ENCODE peak calls at places on chromosomes 3 and 15, in ten cellular contexts. One of them, this sample, is unnamed.

GRCh38 chr3:139528281-139528680 is 11.3 kb downstream of the RBP1 start:
- DNase-seq in stimulated activated CD8-positive, alpha-beta memory T cell treated with anti-CD3 and anti-CD28 coated beads, Interleukin-7, amount 100 ng/mL, for 1 hour: no peak
- DNase-seq in psoas muscle: no peak
- DNase-seq in NCI-H1694: no peak
- DNase-seq in GM12864: no peak
- DNase-seq in lung microvascular endothelial cell: no peak
- DNase-seq in kidney: no peak
- DNase-seq in natural killer cell: no peak
- DNase-seq in activated CD4-positive, alpha-beta T cell treated with anti-CD3 and anti-CD28 coated beads, Interleukin-2, amount 50 U/mL, for 1 hour: no peak
- DNase-seq in dorsolateral prefrontal cortex: no peak
- DNase-seq in this sample: no peak

GRCh38 chr3:80099559-80099958 is 331.8 kb upstream of the ROBO1 start:
- DNase-seq in natural killer cell: no peak
- DNase-seq in kidney: no peak
- DNase-seq in psoas muscle: no peak
- DNase-seq in NCI-H1694: no peak
- DNase-seq in GM12864: no peak
- DNase-seq in lung microvascular endothelial cell: no peak
- DNase-seq in dorsolateral prefrontal cortex: no peak
- DNase-seq in stimulated activated CD8-positive, alpha-beta memory T cell treated with anti-CD3 and anti-CD28 coated beads, Interleukin-7, amount 100 ng/mL, for 1 hour: no peak
- DNase-seq in activated CD4-positive, alpha-beta T cell treated with anti-CD3 and anti-CD28 coated beads, Interleukin-2, amount 50 U/mL, for 1 hour: no peak
- DNase-seq in this sample: peak

GRCh38 chr3:9534429-9534828 is 19.2 kb downstream of the LHFPL4 start:
- DNase-seq in kidney: no peak
- DNase-seq in dorsolateral prefrontal cortex: no peak
- DNase-seq in psoas muscle: no peak
- DNase-seq in stimulated activated CD8-positive, alpha-beta memory T cell treated with anti-CD3 and anti-CD28 coated beads, Interleukin-7, amount 100 ng/mL, for 1 hour: no peak
- DNase-seq in activated CD4-positive, alpha-beta T cell treated with anti-CD3 and anti-CD28 coated beads, Interleukin-2, amount 50 U/mL, for 1 hour: no peak
- DNase-seq in GM12864: no peak
- DNase-seq in NCI-H1694: no peak
- DNase-seq in natural killer cell: no peak
- DNase-seq in lung microvascular endothelial cell: no peak
- DNase-seq in this sample: no peak

GRCh38 chr15:80549191-80549590 is 145.0 kb downstream of the ARNT2 start:
- DNase-seq in NCI-H1694: no peak
- DNase-seq in stimulated activated CD8-positive, alpha-beta memory T cell treated with anti-CD3 and anti-CD28 coated beads, Interleukin-7, amount 100 ng/mL, for 1 hour: no peak
- DNase-seq in dorsolateral prefrontal cortex: no peak
- DNase-seq in activated CD4-positive, alpha-beta T cell treated with anti-CD3 and anti-CD28 coated beads, Interleukin-2, amount 50 U/mL, for 1 hour: no peak
- DNase-seq in psoas muscle: no peak
- DNase-seq in lung microvascular endothelial cell: no peak
- DNase-seq in natural killer cell: no peak
- DNase-seq in GM12864: no peak
- DNase-seq in kidney: no peak
- DNase-seq in this sample: no peak

GRCh38 chr15:90845201-90845949 is 23.0 kb upstream of the FURIN start:
- DNase-seq in NCI-H1694: no peak
- DNase-seq in psoas muscle: no peak
- DNase-seq in natural killer cell: no peak
- DNase-seq in stimulated activated CD8-positive, alpha-beta memory T cell treated with anti-CD3 and anti-CD28 coated beads, Interleukin-7, amount 100 ng/mL, for 1 hour: no peak
- DNase-seq in GM12864: peak
- DNase-seq in kidney: no peak
- DNase-seq in dorsolateral prefrontal cortex: no peak
- DNase-seq in lung microvascular endothelial cell: peak
- DNase-seq in activated CD4-positive, alpha-beta T cell treated with anti-CD3 and anti-CD28 coated beads, Interleukin-2, amount 50 U/mL, for 1 hour: no peak
- DNase-seq in this sample: no peak

GRCh38 chr15:34335176-34335575 is 2.4 kb downstream of the SLC12A6 start:
- DNase-seq in dorsolateral prefrontal cortex: no peak
- DNase-seq in kidney: no peak
- DNase-seq in psoas muscle: no peak
- DNase-seq in GM12864: no peak
- DNase-seq in natural killer cell: no peak
- DNase-seq in stimulated activated CD8-positive, alpha-beta memory T cell treated with anti-CD3 and anti-CD28 coated beads, Interleukin-7, amount 100 ng/mL, for 1 hour: no peak
- DNase-seq in lung microvascular endothelial cell: peak
- DNase-seq in activated CD4-positive, alpha-beta T cell treated with anti-CD3 and anti-CD28 coated beads, Interleukin-2, amount 50 U/mL, for 1 hour: no peak
- DNase-seq in NCI-H1694: no peak
- DNase-seq in this sample: no peak

GRCh38 chr15:69891070-69891491 is 206.6 kb downstream of the TLE3 start:
- DNase-seq in GM12864: no peak
- DNase-seq in stimulated activated CD8-positive, alpha-beta memory T cell treated with anti-CD3 and anti-CD28 coated beads, Interleukin-7, amount 100 ng/mL, for 1 hour: no peak
- DNase-seq in kidney: no peak
- DNase-seq in dorsolateral prefrontal cortex: no peak
- DNase-seq in psoas muscle: no peak
- DNase-seq in activated CD4-positive, alpha-beta T cell treated with anti-CD3 and anti-CD28 coated beads, Interleukin-2, amount 50 U/mL, for 1 hour: no peak
- DNase-seq in NCI-H1694: no peak
- DNase-seq in lung microvascular endothelial cell: no peak
- DNase-seq in natural killer cell: no peak
- DNase-seq in this sample: no peak

GRCh38 chr15:65249641-65250040 is 37.0 kb downstream of the PARP16 start:
- DNase-seq in kidney: no peak
- DNase-seq in GM12864: peak
- DNase-seq in NCI-H1694: no peak
- DNase-seq in natural killer cell: no peak
- DNase-seq in psoas muscle: no peak
- DNase-seq in lung microvascular endothelial cell: no peak
- DNase-seq in activated CD4-positive, alpha-beta T cell treated with anti-CD3 and anti-CD28 coated beads, Interleukin-2, amount 50 U/mL, for 1 hour: no peak
- DNase-seq in stimulated activated CD8-positive, alpha-beta memory T cell treated with anti-CD3 and anti-CD28 coated beads, Interleukin-7, amount 100 ng/mL, for 1 hour: no peak
- DNase-seq in dorsolateral prefrontal cortex: no peak
- DNase-seq in this sample: no peak

GRCh38 chr15:72411544-72411943 is 13.4 kb downstream of the TMEM202 start:
- DNase-seq in lung microvascular endothelial cell: no peak
- DNase-seq in activated CD4-positive, alpha-beta T cell treated with anti-CD3 and anti-CD28 coated beads, Interleukin-2, amount 50 U/mL, for 1 hour: no peak
- DNase-seq in kidney: no peak
- DNase-seq in dorsolateral prefrontal cortex: no peak
- DNase-seq in stimulated activated CD8-positive, alpha-beta memory T cell treated with anti-CD3 and anti-CD28 coated beads, Interleukin-7, amount 100 ng/mL, for 1 hour: no peak
- DNase-seq in NCI-H1694: no peak
- DNase-seq in natural killer cell: no peak
- DNase-seq in psoas muscle: no peak
- DNase-seq in GM12864: no peak
- DNase-seq in this sample: no peak

GRCh38 chr3:42803800-42804112 is 534 bp downstream of the HIGD1A start:
- DNase-seq in activated CD4-positive, alpha-beta T cell treated with anti-CD3 and anti-CD28 coated beads, Interleukin-2, amount 50 U/mL, for 1 hour: peak
- DNase-seq in stimulated activated CD8-positive, alpha-beta memory T cell treated with anti-CD3 and anti-CD28 coated beads, Interleukin-7, amount 100 ng/mL, for 1 hour: peak
- DNase-seq in natural killer cell: no peak
- DNase-seq in psoas muscle: no peak
- DNase-seq in kidney: peak
- DNase-seq in lung microvascular endothelial cell: peak
- DNase-seq in GM12864: no peak
- DNase-seq in NCI-H1694: no peak
- DNase-seq in dorsolateral prefrontal cortex: no peak
- DNase-seq in this sample: no peak

GRCh38 chr3:119580148-119580760 is 962 bp downstream of the ADPRH start:
- DNase-seq in dorsolateral prefrontal cortex: no peak
- DNase-seq in stimulated activated CD8-positive, alpha-beta memory T cell treated with anti-CD3 and anti-CD28 coated beads, Interleukin-7, amount 100 ng/mL, for 1 hour: no peak
- DNase-seq in psoas muscle: peak
- DNase-seq in GM12864: peak
- DNase-seq in NCI-H1694: no peak
- DNase-seq in lung microvascular endothelial cell: no peak
- DNase-seq in activated CD4-positive, alpha-beta T cell treated with anti-CD3 and anti-CD28 coated beads, Interleukin-2, amount 50 U/mL, for 1 hour: no peak
- DNase-seq in natural killer cell: peak
- DNase-seq in kidney: no peak
- DNase-seq in this sample: peak

GRCh38 chr3:117622130-117622841 is 912.7 kb downstream of the TUSC7 start:
- DNase-seq in natural killer cell: no peak
- DNase-seq in stimulated activated CD8-positive, alpha-beta memory T cell treated with anti-CD3 and anti-CD28 coated beads, Interleukin-7, amount 100 ng/mL, for 1 hour: no peak
- DNase-seq in activated CD4-positive, alpha-beta T cell treated with anti-CD3 and anti-CD28 coated beads, Interleukin-2, amount 50 U/mL, for 1 hour: no peak
- DNase-seq in GM12864: no peak
- DNase-seq in lung microvascular endothelial cell: peak
- DNase-seq in kidney: no peak
- DNase-seq in psoas muscle: no peak
- DNase-seq in dorsolateral prefrontal cortex: no peak
- DNase-seq in NCI-H1694: no peak
- DNase-seq in this sample: no peak

GRCh38 chr3:169286992-169287391 is 376.5 kb downstream of the MECOM start:
- DNase-seq in lung microvascular endothelial cell: no peak
- DNase-seq in natural killer cell: no peak
- DNase-seq in kidney: no peak
- DNase-seq in psoas muscle: no peak
- DNase-seq in activated CD4-positive, alpha-beta T cell treated with anti-CD3 and anti-CD28 coated beads, Interleukin-2, amount 50 U/mL, for 1 hour: no peak
- DNase-seq in stimulated activated CD8-positive, alpha-beta memory T cell treated with anti-CD3 and anti-CD28 coated beads, Interleukin-7, amount 100 ng/mL, for 1 hour: no peak
- DNase-seq in NCI-H1694: no peak
- DNase-seq in GM12864: no peak
- DNase-seq in dorsolateral prefrontal cortex: no peak
- DNase-seq in this sample: no peak

GRCh38 chr15:43270676-43271306 is 4.1 kb upstream of the TGM5 start:
- DNase-seq in NCI-H1694: no peak
- DNase-seq in natural killer cell: no peak
- DNase-seq in lung microvascular endothelial cell: no peak
- DNase-seq in GM12864: no peak
- DNase-seq in dorsolateral prefrontal cortex: no peak
- DNase-seq in activated CD4-positive, alpha-beta T cell treated with anti-CD3 and anti-CD28 coated beads, Interleukin-2, amount 50 U/mL, for 1 hour: no peak
- DNase-seq in kidney: no peak
- DNase-seq in psoas muscle: no peak
- DNase-seq in stimulated activated CD8-positive, alpha-beta memory T cell treated with anti-CD3 and anti-CD28 coated beads, Interleukin-7, amount 100 ng/mL, for 1 hour: no peak
- DNase-seq in this sample: no peak

GRCh38 chr3:128326051-128326823 is 140.5 kb downstream of the DNAJB8 start:
- DNase-seq in GM12864: no peak
- DNase-seq in stimulated activated CD8-positive, alpha-beta memory T cell treated with anti-CD3 and anti-CD28 coated beads, Interleukin-7, amount 100 ng/mL, for 1 hour: no peak
- DNase-seq in natural killer cell: no peak
- DNase-seq in psoas muscle: no peak
- DNase-seq in kidney: no peak
- DNase-seq in activated CD4-positive, alpha-beta T cell treated with anti-CD3 and anti-CD28 coated beads, Interleukin-2, amount 50 U/mL, for 1 hour: no peak
- DNase-seq in lung microvascular endothelial cell: no peak
- DNase-seq in dorsolateral prefrontal cortex: no peak
- DNase-seq in NCI-H1694: no peak
- DNase-seq in this sample: no peak

GRCh38 chr15:37219211-37219701 is 118.9 kb upstream of the MEIS2 start:
- DNase-seq in dorsolateral prefrontal cortex: no peak
- DNase-seq in natural killer cell: no peak
- DNase-seq in psoas muscle: no peak
- DNase-seq in lung microvascular endothelial cell: no peak
- DNase-seq in activated CD4-positive, alpha-beta T cell treated with anti-CD3 and anti-CD28 coated beads, Interleukin-2, amount 50 U/mL, for 1 hour: no peak
- DNase-seq in kidney: no peak
- DNase-seq in GM12864: no peak
- DNase-seq in NCI-H1694: no peak
- DNase-seq in stimulated activated CD8-positive, alpha-beta memory T cell treated with anti-CD3 and anti-CD28 coated beads, Interleukin-7, amount 100 ng/mL, for 1 hour: no peak
- DNase-seq in this sample: no peak

GRCh38 chr3:138824114-138824506 is 10.6 kb downstream of the PIK3CB start:
- DNase-seq in GM12864: no peak
- DNase-seq in stimulated activated CD8-positive, alpha-beta memory T cell treated with anti-CD3 and anti-CD28 coated beads, Interleukin-7, amount 100 ng/mL, for 1 hour: no peak
- DNase-seq in lung microvascular endothelial cell: no peak
- DNase-seq in NCI-H1694: no peak
- DNase-seq in activated CD4-positive, alpha-beta T cell treated with anti-CD3 and anti-CD28 coated beads, Interleukin-2, amount 50 U/mL, for 1 hour: no peak
- DNase-seq in psoas muscle: no peak
- DNase-seq in kidney: no peak
- DNase-seq in dorsolateral prefrontal cortex: no peak
- DNase-seq in natural killer cell: no peak
- DNase-seq in this sample: no peak

GRCh38 chr3:32817195-32817560 is 619 bp upstream of the TRIM71 start:
- DNase-seq in GM12864: no peak
- DNase-seq in lung microvascular endothelial cell: no peak
- DNase-seq in NCI-H1694: no peak
- DNase-seq in activated CD4-positive, alpha-beta T cell treated with anti-CD3 and anti-CD28 coated beads, Interleukin-2, amount 50 U/mL, for 1 hour: no peak
- DNase-seq in stimulated activated CD8-positive, alpha-beta memory T cell treated with anti-CD3 and anti-CD28 coated beads, Interleukin-7, amount 100 ng/mL, for 1 hour: no peak
- DNase-seq in kidney: no peak
- DNase-seq in dorsolateral prefrontal cortex: no peak
- DNase-seq in psoas muscle: no peak
- DNase-seq in natural killer cell: no peak
- DNase-seq in this sample: no peak

GRCh38 chr15:94110476-94111130 is 120.8 kb upstream of the MCTP2 start:
- DNase-seq in psoas muscle: no peak
- DNase-seq in stimulated activated CD8-positive, alpha-beta memory T cell treated with anti-CD3 and anti-CD28 coated beads, Interleukin-7, amount 100 ng/mL, for 1 hour: no peak
- DNase-seq in dorsolateral prefrontal cortex: no peak
- DNase-seq in NCI-H1694: no peak
- DNase-seq in lung microvascular endothelial cell: no peak
- DNase-seq in natural killer cell: no peak
- DNase-seq in kidney: no peak
- DNase-seq in GM12864: no peak
- DNase-seq in activated CD4-positive, alpha-beta T cell treated with anti-CD3 and anti-CD28 coated beads, Interleukin-2, amount 50 U/mL, for 1 hour: no peak
- DNase-seq in this sample: no peak

GRCh38 chr3:3772920-3773319 is 26.3 kb upstream of the LRRN1 start:
- DNase-seq in NCI-H1694: peak
- DNase-seq in dorsolateral prefrontal cortex: peak
- DNase-seq in kidney: no peak
- DNase-seq in lung microvascular endothelial cell: no peak
- DNase-seq in GM12864: no peak
- DNase-seq in stimulated activated CD8-positive, alpha-beta memory T cell treated with anti-CD3 and anti-CD28 coated beads, Interleukin-7, amount 100 ng/mL, for 1 hour: no peak
- DNase-seq in psoas muscle: no peak
- DNase-seq in activated CD4-positive, alpha-beta T cell treated with anti-CD3 and anti-CD28 coated beads, Interleukin-2, amount 50 U/mL, for 1 hour: no peak
- DNase-seq in natural killer cell: no peak
- DNase-seq in this sample: no peak

GRCh38 chr15:96122077-96123027 is 208.1 kb upstream of the NR2F2 start:
- DNase-seq in lung microvascular endothelial cell: peak
- DNase-seq in activated CD4-positive, alpha-beta T cell treated with anti-CD3 and anti-CD28 coated beads, Interleukin-2, amount 50 U/mL, for 1 hour: no peak
- DNase-seq in kidney: no peak
- DNase-seq in GM12864: no peak
- DNase-seq in NCI-H1694: no peak
- DNase-seq in psoas muscle: no peak
- DNase-seq in natural killer cell: no peak
- DNase-seq in stimulated activated CD8-positive, alpha-beta memory T cell treated with anti-CD3 and anti-CD28 coated beads, Interleukin-7, amount 100 ng/mL, for 1 hour: no peak
- DNase-seq in dorsolateral prefrontal cortex: no peak
- DNase-seq in this sample: no peak

GRCh38 chr15:94968133-94968532 is 736.8 kb downstream of the MCTP2 start:
- DNase-seq in psoas muscle: no peak
- DNase-seq in lung microvascular endothelial cell: peak
- DNase-seq in stimulated activated CD8-positive, alpha-beta memory T cell treated with anti-CD3 and anti-CD28 coated beads, Interleukin-7, amount 100 ng/mL, for 1 hour: no peak
- DNase-seq in kidney: no peak
- DNase-seq in GM12864: no peak
- DNase-seq in dorsolateral prefrontal cortex: no peak
- DNase-seq in natural killer cell: no peak
- DNase-seq in activated CD4-positive, alpha-beta T cell treated with anti-CD3 and anti-CD28 coated beads, Interleukin-2, amount 50 U/mL, for 1 hour: no peak
- DNase-seq in NCI-H1694: no peak
- DNase-seq in this sample: no peak

GRCh38 chr3:140995881-140996280 is 54.2 kb downstream of the SLC25A36 start:
- DNase-seq in natural killer cell: no peak
- DNase-seq in kidney: no peak
- DNase-seq in activated CD4-positive, alpha-beta T cell treated with anti-CD3 and anti-CD28 coated beads, Interleukin-2, amount 50 U/mL, for 1 hour: no peak
- DNase-seq in NCI-H1694: no peak
- DNase-seq in lung microvascular endothelial cell: no peak
- DNase-seq in psoas muscle: no peak
- DNase-seq in GM12864: no peak
- DNase-seq in dorsolateral prefrontal cortex: no peak
- DNase-seq in stimulated activated CD8-positive, alpha-beta memory T cell treated with anti-CD3 and anti-CD28 coated beads, Interleukin-7, amount 100 ng/mL, for 1 hour: no peak
- DNase-seq in this sample: no peak

GRCh38 chr15:89401636-89402252 is 67.1 kb upstream of the POLG start:
- DNase-seq in stimulated activated CD8-positive, alpha-beta memory T cell treated with anti-CD3 and anti-CD28 coated beads, Interleukin-7, amount 100 ng/mL, for 1 hour: no peak
- DNase-seq in dorsolateral prefrontal cortex: no peak
- DNase-seq in natural killer cell: no peak
- DNase-seq in kidney: no peak
- DNase-seq in GM12864: no peak
- DNase-seq in psoas muscle: no peak
- DNase-seq in activated CD4-positive, alpha-beta T cell treated with anti-CD3 and anti-CD28 coated beads, Interleukin-2, amount 50 U/mL, for 1 hour: no peak
- DNase-seq in lung microvascular endothelial cell: peak
- DNase-seq in NCI-H1694: no peak
- DNase-seq in this sample: no peak

GRCh38 chr3:87350367-87351199 is 74.2 kb upstream of the POU1F1 start:
- DNase-seq in lung microvascular endothelial cell: peak
- DNase-seq in natural killer cell: no peak
- DNase-seq in psoas muscle: no peak
- DNase-seq in dorsolateral prefrontal cortex: peak
- DNase-seq in activated CD4-positive, alpha-beta T cell treated with anti-CD3 and anti-CD28 coated beads, Interleukin-2, amount 50 U/mL, for 1 hour: no peak
- DNase-seq in kidney: no peak
- DNase-seq in NCI-H1694: peak
- DNase-seq in stimulated activated CD8-positive, alpha-beta memory T cell treated with anti-CD3 and anti-CD28 coated beads, Interleukin-7, amount 100 ng/mL, for 1 hour: peak
- DNase-seq in GM12864: peak
- DNase-seq in this sample: peak

GRCh38 chr15:98787936-98788757 is 139.8 kb downstream of the IGF1R start:
- DNase-seq in kidney: no peak
- DNase-seq in activated CD4-positive, alpha-beta T cell treated with anti-CD3 and anti-CD28 coated beads, Interleukin-2, amount 50 U/mL, for 1 hour: no peak
- DNase-seq in stimulated activated CD8-positive, alpha-beta memory T cell treated with anti-CD3 and anti-CD28 coated beads, Interleukin-7, amount 100 ng/mL, for 1 hour: no peak
- DNase-seq in dorsolateral prefrontal cortex: no peak
- DNase-seq in lung microvascular endothelial cell: peak
- DNase-seq in NCI-H1694: no peak
- DNase-seq in psoas muscle: no peak
- DNase-seq in natural killer cell: no peak
- DNase-seq in GM12864: no peak
- DNase-seq in this sample: no peak